ENCODE peak calls at places on chromosomes 2 and 18, in eight cellular contexts. R, B, O, C, U, L, M and Q are unnamed samples.

GRCh38 chr18:67932261-67932660 is 415.7 kb upstream of the DSEL start:
- DNase-seq in R (no peak), B (no peak), O (no peak), C (no peak), U (no peak), L (no peak), M (no peak), Q (no peak)

GRCh38 chr18:76822510-76823165 is at the start of gene ZNF236:
- DNase-seq in R (no peak), B (no peak), O (peak; percentile 41), C (peak; percentile 79), U (peak; percentile 80), L (no peak), M (peak; percentile 81), Q (no peak)

GRCh38 chr2:55093381-55093780 is 43.1 kb upstream of the RTN4 start:
- DNase-seq in R (no peak), B (no peak), O (peak; percentile 25), C (no peak), U (no peak), L (peak; percentile 68), M (no peak), Q (no peak)

GRCh38 chr2:47867205-47867604 is 39.1 kb downstream of the FBXO11 start:
- DNase-seq in R (no peak), B (no peak), O (no peak), C (peak; percentile 56), U (no peak), L (peak; percentile 74), M (no peak), Q (no peak)

GRCh38 chr2:128195435-128195984 is 104.5 kb downstream of the UGGT1 start:
- DNase-seq in R (no peak), B (no peak), O (no peak), C (no peak), U (no peak), L (no peak), M (no peak), Q (no peak)

GRCh38 chr18:74541703-74542555 is 7.6 kb downstream of the CNDP1 start:
- DNase-seq in R (no peak), B (no peak), O (peak; percentile 77), C (no peak), U (no peak), L (no peak), M (no peak), Q (no peak)

GRCh38 chr2:95374451-95374915 is 28.0 kb upstream of the FAHD2A start:
- DNase-seq in R (peak; percentile 38), B (no peak), O (no peak), C (no peak), U (no peak), L (no peak), M (no peak), Q (no peak)

GRCh38 chr2:230447455-230448451 is 31.8 kb downstream of the SP100 start:
- DNase-seq in R (no peak), B (no peak), O (no peak), C (no peak), U (no peak), L (no peak), M (no peak), Q (no peak)

GRCh38 chr2:72605836-72606442 is 219.9 kb downstream of the EXOC6B start:
- DNase-seq in R (no peak), B (no peak), O (no peak), C (no peak), U (peak; percentile 24), L (peak; percentile 24), M (no peak), Q (no peak)

GRCh38 chr2:134410831-134411231 is 157.0 kb downstream of the MGAT5 start:
- DNase-seq in R (no peak), B (no peak), O (no peak), C (no peak), U (no peak), L (peak; percentile 66), M (no peak), Q (no peak)

GRCh38 chr2:229910147-229910831 is 11.5 kb downstream of the TRIP12 start:
- DNase-seq in R (no peak), B (no peak), O (no peak), C (no peak), U (no peak), L (no peak), M (no peak), Q (no peak)

GRCh38 chr2:157822993-157823392 is 53.1 kb downstream of the ACVR1 start:
- DNase-seq in R (no peak), B (no peak), O (no peak), C (no peak), U (no peak), L (no peak), M (no peak), Q (no peak)

GRCh38 chr2:206688992-206689391 is 29.2 kb downstream of the DYTN start:
- DNase-seq in R (no peak), B (no peak), O (no peak), C (no peak), U (no peak), L (no peak), M (no peak), Q (no peak)

GRCh38 chr2:7983451-7983850 is 698.4 kb upstream of the ID2 start:
- DNase-seq in R (no peak), B (no peak), O (no peak), C (no peak), U (no peak), L (no peak), M (no peak), Q (no peak)

GRCh38 chr18:54740146-54740844 is 88.0 kb upstream of the RAB27B start:
- DNase-seq in R (no peak), B (no peak), O (no peak), C (no peak), U (no peak), L (no peak), M (no peak), Q (no peak)

GRCh38 chr2:40273623-40274236 is 178.2 kb downstream of the SLC8A1 start:
- DNase-seq in R (no peak), B (no peak), O (no peak), C (peak; percentile 32), U (no peak), L (no peak), M (no peak), Q (no peak)

GRCh38 chr2:13334545-13334944 is 617.8 kb downstream of the TRIB2 start:
- DNase-seq in R (no peak), B (no peak), O (no peak), C (no peak), U (no peak), L (no peak), M (no peak), Q (no peak)

GRCh38 chr2:240785424-240786335 is 34.3 kb downstream of the KIF1A start:
- DNase-seq in R (peak; percentile 51), B (no peak), O (no peak), C (no peak), U (no peak), L (no peak), M (no peak), Q (no peak)

GRCh38 chr2:174023591-174024523 is 58.7 kb upstream of the SP3 start:
- DNase-seq in R (peak; percentile 81), B (no peak), O (no peak), C (peak; percentile 48), U (no peak), L (peak; percentile 88), M (no peak), Q (no peak)

GRCh38 chr2:46480562-46480961 is 1.2 kb downstream of the TMEM247 start:
- DNase-seq in R (no peak), B (no peak), O (no peak), C (no peak), U (no peak), L (no peak), M (no peak), Q (no peak)

GRCh38 chr2:98556634-98557033 is 51.7 kb downstream of the COA5 start:
- DNase-seq in R (no peak), B (no peak), O (no peak), C (no peak), U (no peak), L (no peak), M (no peak), Q (no peak)
- TF ChIP-seq CTCF in R (no peak), B (no peak), O (no peak), C (no peak), U (no peak), L (no peak), M (no peak), Q (no peak)

GRCh38 chr2:98702127-98702802 is 28.7 kb downstream of the MGAT4A start:
- DNase-seq in R (no peak), B (no peak), O (no peak), C (peak; percentile 55), U (no peak), L (no peak), M (no peak), Q (no peak)

GRCh38 chr2:98704499-98705332 is 26.2 kb downstream of the MGAT4A start:
- DNase-seq in R (no peak), B (no peak), O (no peak), C (no peak), U (no peak), L (no peak), M (no peak), Q (no peak)

GRCh38 chr2:98703738-98704137 is 27.2 kb downstream of the MGAT4A start:
- DNase-seq in R (no peak), B (no peak), O (no peak), C (no peak), U (no peak), L (no peak), M (no peak), Q (no peak)

GRCh38 chr2:98702896-98703620 is 27.9 kb downstream of the MGAT4A start:
- DNase-seq in R (no peak), B (no peak), O (no peak), C (no peak), U (no peak), L (no peak), M (no peak), Q (no peak)

DNA sequence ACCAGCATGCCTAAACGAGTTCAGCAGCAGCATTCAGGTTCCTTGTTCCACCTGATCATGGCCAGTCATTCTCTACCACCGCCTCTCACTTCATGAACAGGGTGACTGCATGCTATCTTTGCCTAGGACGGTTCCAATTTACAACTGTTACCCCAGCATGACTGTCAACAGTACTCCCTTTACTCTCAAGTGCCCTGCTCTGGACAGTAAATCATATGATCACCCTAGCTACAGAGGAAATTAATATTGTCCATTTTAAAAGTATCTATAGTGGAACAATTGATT is 25.7 kb downstream of the MGAT4A start:
- DNase-seq in R (no peak), B (no peak), O (no peak), C (no peak), U (no peak), L (no peak), M (no peak), Q (no peak)
- TF ChIP-seq CTCF in R (no peak), B (no peak), O (no peak), C (no peak), U (no peak), L (no peak), M (no peak), Q (no peak)

GRCh38 chr2:5368263-5368662 is 323.9 kb upstream of the SOX11 start:
- DNase-seq in R (no peak), B (no peak), O (no peak), C (no peak), U (no peak), L (no peak), M (no peak), Q (no peak)
- TF ChIP-seq CTCF in R (no peak), B (no peak), O (peak; percentile 34), C (no peak), U (no peak), L (no peak), M (no peak), Q (no peak)

DNA sequence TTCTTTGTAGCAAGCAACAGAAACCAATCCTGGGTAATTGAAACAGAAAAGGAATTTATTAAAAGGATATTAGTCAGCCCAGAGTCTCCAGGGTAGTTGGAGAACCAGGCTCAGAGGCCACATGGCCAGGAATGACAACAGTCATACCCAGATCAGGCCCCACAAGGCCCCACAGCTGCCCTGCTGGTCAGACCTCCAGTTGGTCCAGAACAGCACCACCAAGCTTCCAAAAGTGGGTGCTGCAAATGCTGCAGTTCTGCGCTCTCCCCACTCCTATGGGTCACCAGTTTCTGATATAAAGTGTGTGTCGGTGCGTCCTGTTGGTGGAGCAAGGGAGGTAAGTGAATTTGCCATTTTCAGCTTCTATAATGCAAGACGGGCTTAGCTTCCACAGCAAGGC is 29.9 kb downstream of the KLHL29 start:
- DNase-seq in R (no peak), B (no peak), O (no peak), C (no peak), U (peak; percentile 23), L (peak; percentile 34), M (no peak), Q (no peak)
- TF ChIP-seq CTCF in R (no peak), B (no peak), O (no peak), C (no peak), U (peak; percentile 58), L (peak; percentile 59), M (no peak), Q (no peak)